ENCODE peak calls at places on chromosome 16, in eight cellular contexts. W is B cell, S is Caco-2, D is AG09309, O is mesothelial cell of epicardium, R is glutamatergic neuron, L is neural crest cell, G is right lobe of liver. I is an unnamed sample.
A peak's percentile ranks its signal among the peaks of the same experiment; 100 is the strongest.

GRCh38 chr16:47019563-47019962 is 46.1 kb upstream of the DNAJA2 start:
- DNase-seq in W (no peak), O (no peak), R (no peak), D (no peak), G (no peak), L (no peak), S (no peak), I (no peak)

GRCh38 chr16:3021449-3022207 is 1.5 kb downstream of the TNFRSF12A start:
- DNase-seq in G (peak; percentile 83), D (peak; percentile 82), L (peak; percentile 79), O (no peak), R (peak; percentile 91), S (peak; percentile 92), W (peak; percentile 66), I (peak; percentile 93)

GRCh38 chr16:62882552-62883221 is 846.4 kb upstream of the CDH8 start:
- DNase-seq in R (no peak), W (no peak), S (no peak), G (no peak), D (no peak), O (no peak), L (no peak), I (no peak)

GRCh38 chr16:70444249-70445063 is 5.6 kb upstream of the ST3GAL2 start:
- DNase-seq in D (no peak), R (no peak), W (no peak), G (no peak), L (no peak), S (peak; percentile 69), O (no peak), I (no peak)

GRCh38 chr16:89641719-89642187 is 15.8 kb downstream of the CHMP1A start:
- DNase-seq in O (no peak), D (no peak), R (no peak), L (no peak), S (no peak), G (no peak), W (no peak), I (no peak)

GRCh38 chr16:70730016-70730415 is 44.2 kb upstream of the MTSS2 start:
- DNase-seq in G (no peak), S (no peak), L (no peak), R (peak; percentile 60), O (no peak), W (no peak), D (no peak), I (no peak)

GRCh38 chr16:67935096-67935401 is 1.6 kb downstream of the PSMB10 start:
- DNase-seq in L (no peak), O (no peak), G (no peak), R (no peak), S (no peak), D (no peak), W (no peak), I (no peak)

GRCh38 chr16:75854117-75854516 is 127.8 kb upstream of the CPHXL start:
- DNase-seq in O (no peak), G (no peak), L (no peak), W (no peak), R (no peak), D (no peak), S (peak; percentile 24), I (no peak)

GRCh38 chr16:67206838-67207115 is 7.8 kb downstream of the ELMO3 start:
- DNase-seq in D (no peak), W (no peak), L (no peak), S (no peak), G (no peak), R (no peak), O (no peak), I (no peak)

GRCh38 chr16:25553711-25554436 is 137.9 kb upstream of the HS3ST4 start:
- DNase-seq in W (no peak), R (no peak), S (peak; percentile 4), O (no peak), L (no peak), G (no peak), D (no peak), I (no peak)

GRCh38 chr16:3492356-3492755 is 2.9 kb downstream of the C16orf90 start:
- DNase-seq in G (peak; percentile 42), S (no peak), R (no peak), D (no peak), L (no peak), W (no peak), O (no peak), I (no peak)

GRCh38 chr16:637081-638018 is 1.2 kb upstream of the METTL26 start:
- DNase-seq in S (peak; percentile 84), O (no peak), W (peak; percentile 92), L (peak; percentile 80), D (no peak), R (peak; percentile 93), G (peak; percentile 97), I (no peak)
- TF ChIP-seq CTCF in S (no peak), O (no peak), W (no peak), L (no peak), D (no peak), R (no peak), G (no peak), I (no peak)

DNA sequence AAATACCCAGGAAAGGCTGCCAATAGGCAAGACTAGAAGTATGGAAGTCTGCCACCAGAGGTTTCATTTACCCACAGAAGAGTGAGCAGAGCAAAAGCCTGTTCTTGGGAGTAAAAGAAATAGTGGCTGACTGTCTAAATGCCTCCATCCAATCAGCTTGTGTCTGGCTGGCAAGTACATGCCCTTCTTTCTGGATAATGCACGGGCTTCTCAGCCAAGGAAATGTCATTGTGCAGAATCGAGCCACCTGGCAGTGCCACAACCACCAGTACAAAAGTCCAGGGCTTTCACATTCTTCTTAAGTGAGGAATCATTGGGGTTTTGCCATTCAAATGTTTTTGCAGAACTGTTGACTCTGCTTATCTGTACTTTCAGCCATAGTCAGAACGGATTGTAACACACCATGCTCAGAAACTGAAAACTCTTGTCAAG is 10.1 kb upstream of the ERCC4 start:
- DNase-seq in W (no peak), S (peak; percentile 10), L (no peak), O (no peak), G (peak; percentile 80), D (peak; percentile 35), R (no peak), I (no peak)
- TF ChIP-seq CTCF in W (no peak), S (no peak), L (no peak), O (no peak), G (no peak), D (no peak), R (no peak), I (no peak)

GRCh38 chr16:13839577-13839976 is 80.4 kb upstream of the ERCC4 start:
- DNase-seq in G (no peak), L (no peak), W (no peak), S (no peak), R (no peak), O (no peak), D (no peak), I (no peak)

GRCh38 chr16:13848795-13849194 is 71.2 kb upstream of the ERCC4 start:
- DNase-seq in S (no peak), W (no peak), R (no peak), G (no peak), L (no peak), D (no peak), O (no peak), I (no peak)

DNA sequence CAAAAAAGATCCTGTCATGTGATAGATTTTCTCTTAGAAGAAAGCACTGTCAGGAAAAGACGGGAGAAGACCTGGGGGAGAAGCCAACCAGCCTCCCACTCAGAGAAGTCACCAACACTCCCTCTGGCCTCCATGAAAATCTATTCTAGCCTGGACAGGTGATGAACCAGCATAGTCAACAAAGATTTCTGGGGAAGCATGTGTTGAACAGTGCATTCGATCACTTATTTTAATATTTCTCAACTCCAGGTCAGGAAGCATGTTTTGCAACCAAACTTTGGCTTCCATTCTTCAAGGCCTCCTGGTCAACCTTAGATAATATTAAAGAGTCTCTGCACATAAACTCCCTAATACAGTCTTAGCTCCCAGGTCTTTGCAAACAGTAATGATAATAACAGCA is 74.7 kb upstream of the ERCC4 start:
- DNase-seq in R (no peak), D (no peak), G (no peak), O (no peak), L (no peak), S (no peak), W (no peak), I (no peak)
- TF ChIP-seq CTCF in R (no peak), D (no peak), G (no peak), O (no peak), L (no peak), S (no peak), W (no peak), I (no peak)

GRCh38 chr16:81497690-81498089 is 53.1 kb downstream of the CMIP start:
- DNase-seq in D (no peak), R (no peak), W (no peak), O (no peak), G (peak; percentile 56), L (no peak), S (no peak), I (no peak)
- TF ChIP-seq CTCF in D (no peak), R (no peak), W (peak; percentile 31), O (no peak), G (no peak), L (no peak), S (no peak), I (no peak)

GRCh38 chr16:28326881-28327610 is 34.7 kb downstream of the SBK1 start:
- DNase-seq in O (no peak), S (peak; percentile 75), R (peak; percentile 89), W (peak; percentile 76), G (peak; percentile 67), L (peak; percentile 73), D (no peak), I (no peak)
- TF ChIP-seq CTCF in O (peak; percentile 70), S (peak; percentile 82), R (peak; percentile 81), W (peak; percentile 87), G (peak; percentile 76), L (peak; percentile 80), D (peak; percentile 76), I (peak; percentile 73)

DNA sequence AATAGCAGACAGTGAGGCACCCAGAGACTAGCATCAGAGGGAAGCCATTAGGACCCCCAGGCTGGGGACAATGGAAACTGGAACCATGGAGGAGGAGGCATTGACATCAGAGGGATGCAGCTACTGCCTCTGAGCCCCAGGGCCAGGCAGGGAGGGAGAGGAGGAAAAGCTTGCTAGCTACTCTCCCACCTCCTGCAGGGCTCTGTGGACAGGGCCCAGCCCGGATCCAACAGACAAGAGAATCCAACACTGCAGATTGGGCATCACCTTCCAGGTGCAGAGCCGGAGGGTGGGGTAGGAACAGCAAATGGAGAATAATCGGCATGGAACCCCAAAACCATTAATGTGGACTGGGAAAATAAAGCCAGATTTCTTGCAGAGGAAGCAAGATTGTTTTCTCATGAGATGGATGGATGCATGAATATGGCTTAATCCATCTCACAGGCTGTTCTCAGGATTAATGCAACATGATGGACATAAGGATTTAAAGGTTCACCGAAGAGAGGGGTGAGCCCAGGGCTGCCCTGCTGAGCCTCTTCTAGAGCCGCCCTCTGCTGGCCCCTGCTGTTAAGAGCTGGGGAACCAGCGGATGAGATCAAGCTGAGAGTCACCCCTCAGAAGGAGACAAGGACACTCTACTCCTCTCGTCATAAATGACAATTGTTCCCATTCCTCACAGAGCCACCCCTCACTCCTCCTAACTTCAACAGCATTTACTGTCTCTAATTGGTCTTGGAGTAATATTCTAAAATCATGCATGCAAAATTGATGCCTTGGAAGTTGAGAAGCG is 48.8 kb downstream of the DNAH3 start:
- DNase-seq in D (no peak), G (no peak), S (peak; percentile 51), R (peak; percentile 58), L (no peak), O (no peak), W (no peak), I (no peak)
- TF ChIP-seq CTCF in D (peak; percentile 29), G (peak; percentile 25), S (peak; percentile 78), R (no peak), L (peak; percentile 46), O (no peak), W (no peak), I (no peak)

GRCh38 chr16:11060364-11060763 is 116.0 kb downstream of the CLEC16A start:
- DNase-seq in G (no peak), W (no peak), O (no peak), D (no peak), R (no peak), S (no peak), L (no peak), I (no peak)
- TF ChIP-seq CTCF in G (no peak), W (no peak), O (no peak), D (no peak), R (no peak), S (no peak), L (no peak), I (no peak)